ENCODE peak calls at places on chromosomes 5 and 9, in eight cellular contexts. A is effector memory CD4-positive, alpha-beta T cell; S is thyroid gland; Q is heart right ventricle; H is suprapubic skin; R is heart left ventricle; B is HL-60; K is cardiac muscle cell. Z is an unnamed sample.

GRCh38 chr5:177435847-177436536 is 9.5 kb downstream of the GRK6 start:
- DNase-seq in A (no peak), S (no peak), Q (no peak), H (no peak), R (no peak), B (no peak), K (no peak), Z (no peak)

GRCh38 chr9:37039065-37039464 is 5.0 kb upstream of the PAX5 start:
- DNase-seq in A (no peak), S (no peak), Q (no peak), H (no peak), R (no peak), B (no peak), K (no peak), Z (no peak)

GRCh38 chr5:84685121-84685520 is 300.4 kb upstream of the EDIL3 start:
- DNase-seq in A (no peak), S (no peak), Q (no peak), H (no peak), R (no peak), B (no peak), K (no peak), Z (no peak)

GRCh38 chr9:118522093-118523028 is 818.2 kb downstream of the TLR4 start:
- DNase-seq in A (no peak), S (peak), Q (peak), H (no peak), R (peak), B (peak), K (peak), Z (peak)

GRCh38 chr9:87818308-87818707 is 64.4 kb upstream of the SPATA31E1 start:
- DNase-seq in A (no peak), S (no peak), Q (no peak), H (no peak), R (no peak), B (no peak), K (no peak), Z (no peak)

GRCh38 chr5:169063269-169063919 is 237.5 kb downstream of the SLIT3 start:
- DNase-seq in A (no peak), S (no peak), Q (no peak), H (no peak), R (no peak), B (no peak), K (no peak), Z (no peak)

GRCh38 chr5:134958755-134959154 is 9.0 kb upstream of the CATSPER3 start:
- DNase-seq in A (no peak), S (no peak), Q (no peak), H (no peak), R (no peak), B (no peak), K (no peak), Z (no peak)

GRCh38 chr9:92048924-92049625 is 66.1 kb downstream of the SPTLC1 start:
- DNase-seq in A (no peak), S (no peak), Q (no peak), H (no peak), R (no peak), B (no peak), K (no peak), Z (no peak)

GRCh38 chr5:90398726-90399125 is 10.8 kb downstream of the CETN3 start:
- DNase-seq in A (no peak), S (no peak), Q (no peak), H (no peak), R (no peak), B (no peak), K (no peak), Z (peak)

GRCh38 chr5:118553662-118554061 is 434.7 kb downstream of the DTWD2 start:
- DNase-seq in A (no peak), S (peak), Q (peak), H (peak), R (peak), B (no peak), K (peak), Z (no peak)

GRCh38 chr9:73444821-73445220 is 293.2 kb downstream of the ANXA1 start:
- DNase-seq in A (no peak), S (no peak), Q (no peak), H (no peak), R (no peak), B (no peak), K (no peak), Z (no peak)

GRCh38 chr5:87210076-87210475 is 57.6 kb upstream of the RASA1 start:
- DNase-seq in A (no peak), S (no peak), Q (no peak), H (no peak), R (no peak), B (no peak), K (no peak), Z (no peak)

GRCh38 chr9:119029876-119030275 is 339.4 kb downstream of the BRINP1 start:
- DNase-seq in A (no peak), S (no peak), Q (no peak), H (no peak), R (no peak), B (no peak), K (no peak), Z (no peak)

GRCh38 chr9:125428060-125428481 is 166.4 kb downstream of the GAPVD1 start:
- DNase-seq in A (no peak), S (no peak), Q (peak), H (no peak), R (peak), B (peak), K (no peak), Z (no peak)

GRCh38 chr9:22342489-22343217 is 104.0 kb upstream of the DMRTA1 start:
- DNase-seq in A (no peak), S (no peak), Q (no peak), H (no peak), R (no peak), B (no peak), K (peak), Z (no peak)

GRCh38 chr9:32705059-32705458 is 69.6 kb upstream of the TAF1L start:
- DNase-seq in A (no peak), S (no peak), Q (no peak), H (no peak), R (no peak), B (no peak), K (no peak), Z (no peak)

GRCh38 chr5:145793574-145793973 is 41.6 kb downstream of the PRELID2 start:
- DNase-seq in A (no peak), S (no peak), Q (no peak), H (no peak), R (no peak), B (no peak), K (no peak), Z (no peak)

GRCh38 chr5:147904110-147904509 is 2.2 kb downstream of the C5orf46 start:
- DNase-seq in A (no peak), S (no peak), Q (no peak), H (no peak), R (no peak), B (no peak), K (no peak), Z (no peak)

GRCh38 chr9:31027678-31028077 is 1356.8 kb upstream of the ACO1 start:
- DNase-seq in A (no peak), S (no peak), Q (no peak), H (no peak), R (no peak), B (no peak), K (no peak), Z (no peak)

GRCh38 chr5:109411627-109412026 is 1.9 kb upstream of the PJA2 start:
- DNase-seq in A (no peak), S (no peak), Q (no peak), H (no peak), R (no peak), B (no peak), K (peak), Z (no peak)

GRCh38 chr5:83101514-83101913 is 24.2 kb downstream of the XRCC4 start:
- DNase-seq in A (no peak), S (no peak), Q (no peak), H (no peak), R (no peak), B (no peak), K (no peak), Z (no peak)

GRCh38 chr5:113000466-113000865 is 23.9 kb downstream of the DCP2 start:
- DNase-seq in A (no peak), S (no peak), Q (no peak), H (no peak), R (no peak), B (no peak), K (no peak), Z (no peak)

GRCh38 chr5:68261174-68262021 is 45.8 kb downstream of the PIK3R1 start:
- DNase-seq in A (no peak), S (no peak), Q (no peak), H (no peak), R (no peak), B (no peak), K (peak), Z (no peak)

GRCh38 chr5:109589983-109590382 is 99.7 kb upstream of the MAN2A1 start:
- DNase-seq in A (peak), S (no peak), Q (no peak), H (no peak), R (no peak), B (peak), K (no peak), Z (no peak)

GRCh38 chr5:170216262-170216864 is 16.4 kb upstream of the C5orf58 start:
- DNase-seq in A (no peak), S (no peak), Q (no peak), H (no peak), R (no peak), B (peak), K (peak), Z (peak)

GRCh38 chr9:33233659-33234335 is 6.2 kb upstream of the SPINK4 start:
- DNase-seq in A (no peak), S (peak), Q (no peak), H (peak), R (no peak), B (no peak), K (peak), Z (no peak)

GRCh38 chr5:53291528-53291927 is 182.0 kb upstream of the MOCS2 start:
- DNase-seq in A (no peak), S (no peak), Q (no peak), H (no peak), R (no peak), B (no peak), K (peak), Z (no peak)

GRCh38 chr5:81579525-81579924 is 171.4 kb downstream of the SSBP2 start:
- DNase-seq in A (no peak), S (no peak), Q (no peak), H (no peak), R (no peak), B (peak), K (peak), Z (no peak)

GRCh38 chr5:134100283-134101011 is 14.0 kb upstream of the TCF7 start:
- DNase-seq in A (peak), S (peak), Q (no peak), H (no peak), R (no peak), B (no peak), K (peak), Z (no peak)

GRCh38 chr9:15132107-15132506 is 174.9 kb downstream of the TTC39B start:
- DNase-seq in A (no peak), S (no peak), Q (no peak), H (no peak), R (no peak), B (no peak), K (no peak), Z (no peak)

GRCh38 chr9:81693639-81694378 is 4.5 kb upstream of the TLE1 start:
- DNase-seq in A (no peak), S (no peak), Q (no peak), H (no peak), R (no peak), B (no peak), K (no peak), Z (no peak)

GRCh38 chr9:13786131-13786530 is 506.6 kb upstream of the MPDZ start:
- DNase-seq in A (no peak), S (peak), Q (peak), H (no peak), R (peak), B (no peak), K (peak), Z (no peak)

DNA sequence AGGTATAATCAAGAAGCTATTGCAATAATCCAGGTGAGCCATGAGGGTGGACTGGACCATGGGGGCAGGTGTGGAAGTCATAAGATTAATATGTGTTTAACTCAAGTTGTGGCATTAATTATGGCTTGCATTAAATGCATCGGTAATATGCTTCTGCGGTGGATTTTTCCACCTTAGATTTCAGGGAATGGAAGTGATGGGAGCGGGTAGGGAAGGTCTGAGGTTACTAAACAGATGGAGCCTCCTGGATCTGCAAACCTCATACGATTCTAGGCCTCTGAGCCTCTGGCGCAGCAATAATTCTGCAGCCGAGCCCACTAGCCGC is 286 bp upstream of the ZNF483 start:
- DNase-seq in A (no peak), S (no peak), Q (no peak), H (no peak), R (no peak), B (no peak), K (no peak), Z (no peak)
- H3K27ac ChIP-seq in A (peak), S (no peak), Q (peak), H (no peak), R (peak), B (no peak), K (no peak), Z (peak)

DNA sequence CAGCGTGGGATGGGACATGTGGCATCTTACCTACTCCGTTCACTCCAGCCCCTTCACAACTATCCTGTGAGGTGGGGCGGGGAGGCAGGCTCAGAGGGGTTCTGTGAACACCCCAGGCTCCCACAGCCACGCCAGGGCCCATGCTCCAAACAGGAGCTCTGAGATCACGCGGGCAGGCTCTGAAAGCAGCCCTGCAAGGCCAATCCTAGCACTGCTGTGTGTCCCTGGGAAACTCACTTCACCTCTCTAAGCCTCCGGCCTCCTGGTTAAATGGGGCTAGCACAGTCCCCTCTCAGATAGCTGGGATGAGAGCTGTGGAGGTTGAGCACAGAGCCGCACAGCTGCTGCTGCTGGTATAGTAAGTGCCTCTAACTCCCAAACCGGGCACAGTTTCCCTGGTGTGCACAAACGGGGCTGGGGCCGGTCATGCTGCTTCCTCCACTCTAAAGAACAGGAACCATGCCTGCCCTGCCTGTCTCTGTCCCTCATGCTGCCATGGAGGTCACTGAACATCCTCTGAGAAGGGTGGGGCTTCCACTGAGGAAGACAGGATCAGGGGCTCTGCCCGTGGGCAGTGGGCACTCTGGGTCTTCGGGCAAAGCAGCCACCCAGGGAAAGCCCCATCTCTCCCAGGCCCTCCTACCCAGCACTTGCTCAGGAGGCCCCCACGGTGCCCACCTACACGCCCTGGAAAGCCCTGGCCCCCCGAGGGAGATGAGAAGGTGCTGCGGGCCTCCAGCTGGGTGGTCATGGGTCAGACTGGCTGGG is 13.0 kb upstream of the ASS1 start:
- DNase-seq in A (no peak), S (no peak), Q (no peak), H (no peak), R (peak), B (no peak), K (no peak), Z (no peak)
- H3K27ac ChIP-seq in A (no peak), S (no peak), Q (no peak), H (no peak), R (no peak), B (no peak), K (no peak), Z (no peak)

DNA sequence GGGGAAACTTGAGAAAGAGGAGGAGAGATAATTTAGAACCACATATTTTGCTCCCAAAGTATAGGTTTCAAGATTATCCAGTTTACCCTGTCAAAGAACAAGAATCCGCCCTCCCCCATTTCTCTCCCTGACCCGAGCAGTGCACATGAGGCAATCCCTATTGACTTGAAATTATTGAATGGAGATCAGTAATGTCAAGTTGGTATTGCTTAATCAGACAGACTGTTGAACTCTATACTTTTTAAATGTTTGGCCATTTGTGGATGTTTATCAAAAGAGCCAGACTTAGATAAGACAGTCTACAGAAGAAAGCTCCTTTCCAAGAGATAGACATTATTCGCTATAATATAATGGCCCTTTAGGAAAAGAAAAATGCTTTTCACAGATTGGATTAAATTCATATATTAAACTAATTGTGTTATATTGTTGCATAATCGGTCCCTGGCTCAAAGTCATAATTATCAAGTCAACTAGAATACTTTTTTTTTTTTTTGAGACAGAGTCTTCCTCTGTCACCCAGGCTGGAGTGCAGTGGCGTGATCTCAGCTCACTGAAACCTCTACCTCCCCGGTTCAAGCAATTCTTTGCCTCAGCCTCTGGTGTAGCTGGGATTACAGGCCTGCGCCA is 5.3 kb downstream of the SLC25A25 start:
- DNase-seq in A (no peak), S (no peak), Q (no peak), H (no peak), R (no peak), B (no peak), K (peak), Z (no peak)
- H3K27ac ChIP-seq in A (peak), S (peak), Q (peak), H (peak), R (peak), B (peak), K (peak), Z (peak)

DNA sequence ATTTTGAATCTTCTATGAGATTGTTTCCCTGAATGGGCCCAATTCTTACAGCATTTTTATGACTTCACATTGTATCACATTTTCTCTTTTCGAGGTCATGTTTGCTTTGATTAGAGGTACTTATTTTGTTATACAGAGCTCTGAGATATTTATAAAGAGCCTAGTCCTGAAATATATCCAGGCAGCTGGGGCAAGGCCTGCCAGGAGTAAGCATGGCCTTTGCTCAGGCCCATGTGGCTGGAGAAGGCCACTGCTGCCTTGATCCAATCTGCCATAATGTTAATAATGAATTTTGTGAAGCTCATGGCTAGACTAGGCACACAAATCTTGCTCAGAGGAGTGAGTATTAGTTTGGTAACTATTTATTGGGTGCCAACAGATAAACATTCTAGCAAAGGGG is 96.0 kb downstream of the TARS1 start:
- DNase-seq in A (no peak), S (no peak), Q (no peak), H (no peak), R (no peak), B (no peak), K (no peak), Z (no peak)
- H3K27ac ChIP-seq in A (no peak), S (no peak), Q (no peak), H (no peak), R (no peak), B (no peak), K (no peak), Z (no peak)

DNA sequence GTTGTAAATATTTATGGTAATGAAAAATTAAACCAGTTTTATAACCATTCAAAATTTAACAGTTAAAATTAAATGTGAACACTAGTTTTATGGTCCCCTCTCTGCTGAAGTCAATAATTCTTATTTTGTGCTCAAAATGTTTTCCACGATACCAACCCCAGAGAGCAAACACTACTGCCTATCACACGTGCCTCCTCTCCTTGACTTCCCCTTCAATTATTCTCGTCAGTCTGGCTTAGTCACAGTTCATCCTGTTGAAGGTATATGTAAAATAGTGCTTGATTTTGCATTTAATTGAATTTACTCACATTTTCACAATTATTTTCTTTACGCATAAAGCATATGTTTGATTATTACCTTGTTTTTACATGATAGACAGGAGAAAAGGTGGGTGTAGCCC is 148.8 kb downstream of the CCDC192 start:
- DNase-seq in A (no peak), S (no peak), Q (no peak), H (no peak), R (no peak), B (no peak), K (no peak), Z (no peak)
- H3K27ac ChIP-seq in A (no peak), S (no peak), Q (no peak), H (no peak), R (no peak), B (no peak), K (no peak), Z (no peak)